ENCODE peak calls at places on chromosomes 12 and 14, in ten cellular contexts. One of them, this sample, is unnamed. For H3K4me1, the result is how much of the 10 kb centered on the place peaks cover.

GRCh38 chr12:122001379-122002209 is 20.1 kb upstream of the BCL7A start:
- DNase-seq in endodermal cell: no peak
- DNase-seq in OCI-LY7: no peak
- DNase-seq in CD4-positive, CD25-positive, alpha-beta regulatory T cell: no peak
- DNase-seq in Peyer's patch: no peak
- DNase-seq in psoas muscle: no peak
- DNase-seq in uterus: no peak
- DNase-seq in heart right ventricle: no peak
- DNase-seq in CD8-positive, alpha-beta T cell: no peak
- DNase-seq in right cardiac atrium: no peak
- DNase-seq in this sample: no peak

GRCh38 chr12:9810721-9811120 is 16.6 kb upstream of the KLRF1 start:
- DNase-seq in endodermal cell: no peak
- DNase-seq in OCI-LY7: no peak
- DNase-seq in CD4-positive, CD25-positive, alpha-beta regulatory T cell: no peak
- DNase-seq in Peyer's patch: no peak
- DNase-seq in psoas muscle: no peak
- DNase-seq in uterus: no peak
- DNase-seq in heart right ventricle: no peak
- DNase-seq in CD8-positive, alpha-beta T cell: no peak
- DNase-seq in right cardiac atrium: no peak
- DNase-seq in this sample: no peak

GRCh38 chr12:122458105-122459035 is 35.9 kb upstream of the CLIP1 start:
- DNase-seq in endodermal cell: peak
- DNase-seq in OCI-LY7: no peak
- DNase-seq in CD4-positive, CD25-positive, alpha-beta regulatory T cell: no peak
- DNase-seq in Peyer's patch: peak
- DNase-seq in psoas muscle: no peak
- DNase-seq in uterus: no peak
- DNase-seq in heart right ventricle: no peak
- DNase-seq in CD8-positive, alpha-beta T cell: no peak
- DNase-seq in right cardiac atrium: no peak
- DNase-seq in this sample: no peak

GRCh38 chr14:56212541-56212940 is 94.3 kb downstream of the PELI2 start:
- DNase-seq in endodermal cell: no peak
- DNase-seq in OCI-LY7: no peak
- DNase-seq in CD4-positive, CD25-positive, alpha-beta regulatory T cell: no peak
- DNase-seq in Peyer's patch: no peak
- DNase-seq in psoas muscle: no peak
- DNase-seq in uterus: no peak
- DNase-seq in heart right ventricle: no peak
- DNase-seq in CD8-positive, alpha-beta T cell: no peak
- DNase-seq in right cardiac atrium: no peak
- DNase-seq in this sample: no peak

GRCh38 chr12:124397807-124398577 is 103.1 kb downstream of the RFLNA start:
- DNase-seq in endodermal cell: no peak
- DNase-seq in OCI-LY7: no peak
- DNase-seq in CD4-positive, CD25-positive, alpha-beta regulatory T cell: no peak
- DNase-seq in Peyer's patch: peak
- DNase-seq in psoas muscle: peak
- DNase-seq in uterus: peak
- DNase-seq in heart right ventricle: no peak
- DNase-seq in CD8-positive, alpha-beta T cell: no peak
- DNase-seq in right cardiac atrium: no peak
- DNase-seq in this sample: no peak

GRCh38 chr12:117643971-117644370 is 282.5 kb upstream of the NOS1 start:
- DNase-seq in endodermal cell: peak
- DNase-seq in OCI-LY7: no peak
- DNase-seq in CD4-positive, CD25-positive, alpha-beta regulatory T cell: no peak
- DNase-seq in Peyer's patch: no peak
- DNase-seq in psoas muscle: no peak
- DNase-seq in uterus: no peak
- DNase-seq in heart right ventricle: no peak
- DNase-seq in CD8-positive, alpha-beta T cell: no peak
- DNase-seq in right cardiac atrium: no peak
- DNase-seq in this sample: no peak

GRCh38 chr14:28055008-28055407 is 711.6 kb upstream of the FOXG1 start:
- DNase-seq in endodermal cell: no peak
- DNase-seq in OCI-LY7: no peak
- DNase-seq in CD4-positive, CD25-positive, alpha-beta regulatory T cell: no peak
- DNase-seq in Peyer's patch: no peak
- DNase-seq in psoas muscle: no peak
- DNase-seq in uterus: no peak
- DNase-seq in heart right ventricle: no peak
- DNase-seq in CD8-positive, alpha-beta T cell: no peak
- DNase-seq in right cardiac atrium: no peak
- DNase-seq in this sample: no peak

GRCh38 chr14:100102156-100102785 is 37.0 kb downstream of the EVL start:
- DNase-seq in endodermal cell: no peak
- DNase-seq in OCI-LY7: no peak
- DNase-seq in CD4-positive, CD25-positive, alpha-beta regulatory T cell: no peak
- DNase-seq in Peyer's patch: no peak
- DNase-seq in psoas muscle: no peak
- DNase-seq in uterus: no peak
- DNase-seq in heart right ventricle: no peak
- DNase-seq in CD8-positive, alpha-beta T cell: no peak
- DNase-seq in right cardiac atrium: no peak
- DNase-seq in this sample: no peak

GRCh38 chr12:53973093-53974042 is at the start of gene HOXC11:
- DNase-seq in endodermal cell: peak
- DNase-seq in OCI-LY7: no peak
- DNase-seq in CD4-positive, CD25-positive, alpha-beta regulatory T cell: no peak
- DNase-seq in Peyer's patch: no peak
- DNase-seq in psoas muscle: peak
- DNase-seq in uterus: no peak
- DNase-seq in heart right ventricle: no peak
- DNase-seq in CD8-positive, alpha-beta T cell: no peak
- DNase-seq in right cardiac atrium: peak
- DNase-seq in this sample: no peak

GRCh38 chr12:53975019-53975815 is 463 bp upstream of the HOTAIR start:
- DNase-seq in endodermal cell: peak
- DNase-seq in OCI-LY7: peak
- DNase-seq in CD4-positive, CD25-positive, alpha-beta regulatory T cell: no peak
- DNase-seq in Peyer's patch: no peak
- DNase-seq in psoas muscle: peak
- DNase-seq in uterus: no peak
- DNase-seq in heart right ventricle: no peak
- DNase-seq in CD8-positive, alpha-beta T cell: no peak
- DNase-seq in right cardiac atrium: peak
- DNase-seq in this sample: no peak

GRCh38 chr12:53972722-53973092 is 219 bp upstream of the HOXC11 start:
- DNase-seq in endodermal cell: no peak
- DNase-seq in OCI-LY7: no peak
- DNase-seq in CD4-positive, CD25-positive, alpha-beta regulatory T cell: no peak
- DNase-seq in Peyer's patch: no peak
- DNase-seq in psoas muscle: no peak
- DNase-seq in uterus: no peak
- DNase-seq in heart right ventricle: no peak
- DNase-seq in CD8-positive, alpha-beta T cell: no peak
- DNase-seq in right cardiac atrium: no peak
- DNase-seq in this sample: no peak

GRCh38 chr12:53975816-53976152 is 1.0 kb upstream of the HOTAIR start:
- DNase-seq in endodermal cell: no peak
- DNase-seq in OCI-LY7: no peak
- DNase-seq in CD4-positive, CD25-positive, alpha-beta regulatory T cell: no peak
- DNase-seq in Peyer's patch: no peak
- DNase-seq in psoas muscle: no peak
- DNase-seq in uterus: no peak
- DNase-seq in heart right ventricle: no peak
- DNase-seq in CD8-positive, alpha-beta T cell: no peak
- DNase-seq in right cardiac atrium: no peak
- DNase-seq in this sample: no peak

DNA sequence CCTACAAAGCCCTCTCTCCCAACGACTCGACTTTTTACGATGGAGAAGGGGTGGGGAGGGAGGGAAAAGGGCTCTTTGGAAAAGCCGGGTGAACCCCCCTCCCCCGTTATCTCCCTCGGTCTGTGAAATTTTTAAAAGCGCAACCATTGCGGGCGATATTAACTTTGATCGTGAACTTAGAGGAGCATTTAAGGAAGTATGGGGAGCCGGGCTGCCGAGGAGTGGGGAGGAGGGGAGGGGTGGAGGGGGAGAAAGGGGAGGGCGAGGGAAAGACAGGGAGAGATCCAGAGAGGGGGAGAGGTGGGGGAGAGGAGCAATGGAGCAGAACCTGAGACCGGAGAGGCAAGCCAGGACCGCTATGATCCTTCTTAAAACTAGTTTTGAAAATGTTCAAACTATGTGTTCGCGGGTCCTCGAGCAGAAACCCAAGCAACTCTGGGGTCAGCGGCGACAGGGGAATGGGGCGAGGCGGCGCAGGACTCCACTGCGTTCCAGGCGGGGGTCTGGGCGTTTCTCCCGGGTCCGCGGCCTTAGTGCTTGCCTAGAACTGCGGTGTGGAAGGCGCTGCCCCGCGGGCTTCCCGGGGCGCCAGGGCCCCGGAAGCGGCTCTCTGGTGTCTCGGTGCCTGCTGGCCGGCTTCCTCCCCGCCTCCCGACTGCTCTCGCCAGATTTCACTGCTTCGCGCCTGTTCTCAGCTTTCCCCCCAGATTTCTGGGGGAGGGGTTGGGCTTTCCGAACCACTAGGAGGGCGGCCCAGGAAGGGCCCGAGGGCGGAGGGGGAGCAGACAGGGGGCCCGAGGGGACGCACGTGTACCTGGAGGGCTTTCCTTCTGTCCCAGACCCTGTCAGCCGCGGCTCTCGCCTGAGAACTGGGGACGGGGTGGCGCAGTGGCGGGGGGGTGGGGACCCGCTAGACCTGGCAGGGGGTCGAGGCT is at the start of gene HOTAIR:
- DNase-seq in endodermal cell: peak
- DNase-seq in OCI-LY7: peak
- DNase-seq in CD4-positive, CD25-positive, alpha-beta regulatory T cell: no peak
- DNase-seq in Peyer's patch: no peak
- DNase-seq in psoas muscle: peak
- DNase-seq in uterus: no peak
- DNase-seq in heart right ventricle: no peak
- DNase-seq in CD8-positive, alpha-beta T cell: no peak
- DNase-seq in right cardiac atrium: peak
- DNase-seq in this sample: no peak
- H3K4me1 ChIP-seq in endodermal cell: under half
- H3K4me1 ChIP-seq in OCI-LY7: under half
- H3K4me1 ChIP-seq in CD4-positive, CD25-positive, alpha-beta regulatory T cell: under half
- H3K4me1 ChIP-seq in Peyer's patch: under half
- H3K4me1 ChIP-seq in psoas muscle: under half
- H3K4me1 ChIP-seq in uterus: under half
- H3K4me1 ChIP-seq in heart right ventricle: under half
- H3K4me1 ChIP-seq in CD8-positive, alpha-beta T cell: under half
- H3K4me1 ChIP-seq in right cardiac atrium: under half
- H3K4me1 ChIP-seq in this sample: under half

GRCh38 chr14:67411375-67411774 is 590 bp downstream of the PLEK2 start:
- DNase-seq in endodermal cell: no peak
- DNase-seq in OCI-LY7: no peak
- DNase-seq in CD4-positive, CD25-positive, alpha-beta regulatory T cell: no peak
- DNase-seq in Peyer's patch: no peak
- DNase-seq in psoas muscle: no peak
- DNase-seq in uterus: no peak
- DNase-seq in heart right ventricle: no peak
- DNase-seq in CD8-positive, alpha-beta T cell: no peak
- DNase-seq in right cardiac atrium: no peak
- DNase-seq in this sample: no peak
- H3K4me3 ChIP-seq in endodermal cell: no peak
- H3K4me3 ChIP-seq in OCI-LY7: no peak
- H3K4me3 ChIP-seq in CD4-positive, CD25-positive, alpha-beta regulatory T cell: no peak
- H3K4me3 ChIP-seq in Peyer's patch: peak
- H3K4me3 ChIP-seq in psoas muscle: peak
- H3K4me3 ChIP-seq in uterus: no peak
- H3K4me3 ChIP-seq in heart right ventricle: peak
- H3K4me3 ChIP-seq in CD8-positive, alpha-beta T cell: peak
- H3K4me3 ChIP-seq in right cardiac atrium: peak
- H3K4me3 ChIP-seq in this sample: no peak

DNA sequence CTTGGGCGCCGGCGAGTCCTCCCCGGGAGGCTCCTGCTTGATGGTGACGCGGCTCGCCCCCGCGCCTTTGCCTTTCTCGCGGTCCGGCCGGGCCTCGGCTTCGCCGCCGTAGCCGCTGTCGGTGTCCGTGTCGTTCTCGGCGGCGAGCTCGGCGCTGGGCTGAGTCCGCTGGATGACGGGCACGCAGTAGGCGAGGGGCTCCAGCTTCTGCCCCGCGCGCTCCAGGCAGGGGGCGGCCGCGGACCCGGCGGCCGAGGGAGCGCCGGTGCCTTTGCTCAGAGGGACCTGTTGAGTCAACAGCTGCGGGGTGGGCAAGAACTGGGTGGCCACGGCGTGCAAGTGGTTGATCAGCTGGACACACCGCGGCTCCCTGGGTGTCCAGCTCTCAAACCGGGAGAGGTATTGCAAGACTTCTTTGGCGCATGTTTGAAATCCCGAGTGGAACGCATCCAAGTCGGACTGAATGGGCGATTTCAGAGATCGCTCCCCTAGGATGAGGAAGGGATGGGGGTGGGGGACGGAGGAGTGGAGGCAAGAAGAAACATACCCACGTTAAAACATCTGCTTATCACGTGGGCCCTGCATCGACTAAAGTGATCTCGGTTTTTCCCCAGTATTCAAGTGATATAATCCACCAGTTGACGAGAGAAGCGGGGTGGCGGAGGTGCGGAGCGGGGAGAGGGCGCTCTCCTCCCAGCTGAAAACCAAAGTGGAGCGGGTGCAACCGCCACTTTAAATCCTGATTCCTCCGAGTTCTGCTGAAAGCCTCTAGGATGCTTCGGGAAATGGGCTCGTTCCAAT is 2.0 kb downstream of the BHLHE41 start:
- DNase-seq in endodermal cell: peak
- DNase-seq in OCI-LY7: no peak
- DNase-seq in CD4-positive, CD25-positive, alpha-beta regulatory T cell: no peak
- DNase-seq in Peyer's patch: peak
- DNase-seq in psoas muscle: peak
- DNase-seq in uterus: peak
- DNase-seq in heart right ventricle: peak
- DNase-seq in CD8-positive, alpha-beta T cell: no peak
- DNase-seq in right cardiac atrium: peak
- DNase-seq in this sample: peak
- H3K4me1 ChIP-seq in endodermal cell: under half
- H3K4me1 ChIP-seq in OCI-LY7: under half
- H3K4me1 ChIP-seq in CD4-positive, CD25-positive, alpha-beta regulatory T cell: under half
- H3K4me1 ChIP-seq in Peyer's patch: under half
- H3K4me1 ChIP-seq in psoas muscle: under half
- H3K4me1 ChIP-seq in uterus: under half
- H3K4me1 ChIP-seq in heart right ventricle: under half
- H3K4me1 ChIP-seq in CD8-positive, alpha-beta T cell: under half
- H3K4me1 ChIP-seq in right cardiac atrium: under half
- H3K4me1 ChIP-seq in this sample: half or more

DNA sequence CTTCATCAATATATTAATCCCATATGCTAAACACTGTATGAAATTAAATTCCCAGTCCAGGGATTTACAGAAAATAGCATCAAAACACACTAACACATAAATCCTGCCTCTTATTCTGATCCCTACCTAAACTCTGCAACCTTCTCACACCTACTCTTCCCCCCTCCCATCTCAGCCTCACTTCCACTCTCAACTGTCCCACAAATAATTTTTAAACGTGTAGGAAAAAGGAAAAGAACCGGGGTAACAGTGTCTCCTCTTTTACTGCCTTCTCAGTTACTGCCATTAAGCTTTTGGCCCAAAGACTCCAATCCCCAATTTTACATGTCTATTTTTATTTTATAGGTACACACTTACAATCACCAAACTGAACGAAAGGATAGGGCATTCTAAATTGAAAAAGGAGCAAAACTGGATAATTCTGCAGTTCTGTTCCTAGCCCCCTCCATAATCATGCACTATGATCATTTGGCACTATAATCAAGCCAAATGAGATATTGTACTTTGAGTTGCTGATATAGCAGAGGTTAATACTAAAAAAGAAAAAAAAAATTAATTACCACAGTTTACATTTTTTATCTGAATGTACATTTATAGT is 2.9 kb downstream of the DUSP16 start:
- DNase-seq in endodermal cell: no peak
- DNase-seq in OCI-LY7: no peak
- DNase-seq in CD4-positive, CD25-positive, alpha-beta regulatory T cell: no peak
- DNase-seq in Peyer's patch: no peak
- DNase-seq in psoas muscle: no peak
- DNase-seq in uterus: no peak
- DNase-seq in heart right ventricle: no peak
- DNase-seq in CD8-positive, alpha-beta T cell: no peak
- DNase-seq in right cardiac atrium: no peak
- DNase-seq in this sample: no peak
- H3K4me3 ChIP-seq in endodermal cell: peak
- H3K4me3 ChIP-seq in OCI-LY7: peak
- H3K4me3 ChIP-seq in CD4-positive, CD25-positive, alpha-beta regulatory T cell: peak
- H3K4me3 ChIP-seq in Peyer's patch: no peak
- H3K4me3 ChIP-seq in psoas muscle: peak
- H3K4me3 ChIP-seq in uterus: peak
- H3K4me3 ChIP-seq in heart right ventricle: peak
- H3K4me3 ChIP-seq in CD8-positive, alpha-beta T cell: no peak
- H3K4me3 ChIP-seq in right cardiac atrium: peak
- H3K4me3 ChIP-seq in this sample: peak

This sample was measured in right atrium auricular region.